ENCODE peak calls at places on chromosomes 11 and 22, in ten cellular contexts. S is vagina; C is adipocyte; Q is bronchial epithelial cell; V is PC-9; W is left lung; M is effector memory CD4-positive, alpha-beta T cell; R is SK-N-SH; N is upper lobe of right lung; U is hepatocyte. Y is an unnamed sample.

GRCh38 chr11:100851129-100851528 is 164.0 kb downstream of the ARHGAP42 start:
- DNase-seq in S (no peak), C (peak; percentile 45), Q (peak; percentile 83), V (peak; percentile 84), W (no peak), M (no peak), R (no peak), N (no peak), U (no peak), Y (no peak)

GRCh38 chr11:2169626-2170570 is 1.7 kb downstream of the TH start:
- DNase-seq in S (no peak), C (no peak), Q (no peak), V (no peak), W (no peak), M (no peak), R (peak; percentile 66), N (no peak), U (no peak), Y (no peak)

GRCh38 chr11:75161506-75161905 is 10.6 kb downstream of the SLCO2B1 start:
- DNase-seq in S (no peak), C (no peak), Q (no peak), V (no peak), W (no peak), M (no peak), R (no peak), N (no peak), U (no peak), Y (no peak)

GRCh38 chr22:35754761-35755160 is 37.1 kb downstream of the APOL5 start:
- DNase-seq in S (no peak), C (no peak), Q (peak; percentile 38), V (no peak), W (no peak), M (no peak), R (no peak), N (no peak), U (no peak), Y (no peak)

GRCh38 chr11:68461284-68461861 is 821 bp downstream of the PPP6R3 start:
- DNase-seq in S (no peak), C (no peak), Q (peak; percentile 18), V (peak; percentile 37), W (no peak), M (no peak), R (peak; percentile 62), N (peak; percentile 10), U (no peak), Y (peak; percentile 75)

GRCh38 chr22:42385691-42386090 is 46.5 kb downstream of the NFAM1 start:
- DNase-seq in S (no peak), C (no peak), Q (no peak), V (no peak), W (peak; percentile 40), M (no peak), R (no peak), N (no peak), U (no peak), Y (no peak)

GRCh38 chr22:43077121-43077877 is 11.9 kb downstream of the TTLL1 start:
- DNase-seq in S (no peak), C (no peak), Q (no peak), V (no peak), W (no peak), M (no peak), R (no peak), N (no peak), U (no peak), Y (no peak)

GRCh38 chr22:19877626-19878339 is 23.1 kb upstream of the GNB1L start:
- DNase-seq in S (no peak), C (peak; percentile 90), Q (no peak), V (no peak), W (peak; percentile 61), M (no peak), R (no peak), N (peak; percentile 58), U (no peak), Y (no peak)

GRCh38 chr11:133956650-133957633 is at the start of gene IGSF9B:
- DNase-seq in S (peak; percentile 92), C (peak; percentile 75), Q (peak; percentile 56), V (no peak), W (peak; percentile 90), M (peak; percentile 72), R (peak; percentile 98), N (peak; percentile 93), U (peak; percentile 90), Y (peak; percentile 83)

GRCh38 chr11:133955945-133956421 is 785 bp downstream of the IGSF9B start:
- DNase-seq in S (no peak), C (no peak), Q (no peak), V (no peak), W (peak; percentile 74), M (no peak), R (peak; percentile 71), N (no peak), U (no peak), Y (peak; percentile 20)

GRCh38 chr11:133953571-133953970 is 3.2 kb downstream of the IGSF9B start:
- DNase-seq in S (no peak), C (no peak), Q (no peak), V (no peak), W (peak; percentile 16), M (no peak), R (no peak), N (no peak), U (no peak), Y (no peak)

GRCh38 chr11:133953999-133954398 is 2.8 kb downstream of the IGSF9B start:
- DNase-seq in S (no peak), C (no peak), Q (no peak), V (no peak), W (peak; percentile 34), M (no peak), R (no peak), N (no peak), U (no peak), Y (no peak)

GRCh38 chr11:133955091-133955846 is 1.5 kb downstream of the IGSF9B start:
- DNase-seq in S (no peak), C (peak; percentile 25), Q (no peak), V (no peak), W (peak; percentile 74), M (no peak), R (peak; percentile 81), N (no peak), U (no peak), Y (no peak)
- H3K27me3 ChIP-seq in S (no peaks in the 10 kb centered on the region), C (peaks cover 61% of the 10 kb centered on the region), Q (peaks cover 15% of the 10 kb centered on the region), V (peaks cover 63% of the 10 kb centered on the region), W (peaks cover 21% of the 10 kb centered on the region), M (no peaks in the 10 kb centered on the region), R (peaks cover 17% of the 10 kb centered on the region), N (peaks cover 53% of the 10 kb centered on the region), U (peaks cover 87% of the 10 kb centered on the region), Y (peaks cover 4% of the 10 kb centered on the region)

GRCh38 chr22:23359583-23360123 is 179.3 kb downstream of the BCR start:
- DNase-seq in S (no peak), C (no peak), Q (no peak), V (no peak), W (no peak), M (no peak), R (no peak), N (no peak), U (no peak), Y (no peak)

GRCh38 chr22:23356094-23356493 is 175.8 kb downstream of the BCR start:
- DNase-seq in S (no peak), C (no peak), Q (no peak), V (no peak), W (no peak), M (no peak), R (no peak), N (no peak), U (no peak), Y (no peak)

GRCh38 chr22:23353004-23353403 is 172.7 kb downstream of the BCR start:
- DNase-seq in S (no peak), C (no peak), Q (no peak), V (no peak), W (no peak), M (no peak), R (no peak), N (no peak), U (no peak), Y (no peak)

GRCh38 chr22:23357028-23357427 is 176.7 kb downstream of the BCR start:
- DNase-seq in S (no peak), C (no peak), Q (no peak), V (no peak), W (no peak), M (no peak), R (no peak), N (no peak), U (no peak), Y (no peak)

GRCh38 chr22:23353696-23354095 is 173.4 kb downstream of the BCR start:
- DNase-seq in S (no peak), C (no peak), Q (no peak), V (no peak), W (no peak), M (no peak), R (no peak), N (no peak), U (no peak), Y (no peak)
- H3K27me3 ChIP-seq in S (no peaks in the 10 kb centered on the region), C (peaks cover 20% of the 10 kb centered on the region), Q (no peaks in the 10 kb centered on the region), V (peaks cover 93% of the 10 kb centered on the region), W (no peaks in the 10 kb centered on the region), M (no peaks in the 10 kb centered on the region), R (peaks cover 24% of the 10 kb centered on the region), N (peaks cover 12% of the 10 kb centered on the region), U (no peaks in the 10 kb centered on the region), Y (no peaks in the 10 kb centered on the region)

GRCh38 chr11:17528181-17528691 is 16.0 kb downstream of the USH1C start:
- DNase-seq in S (no peak), C (peak; percentile 64), Q (peak; percentile 23), V (no peak), W (peak; percentile 75), M (no peak), R (peak; percentile 88), N (no peak), U (peak; percentile 78), Y (no peak)

GRCh38 chr11:17526326-17526725 is 17.9 kb downstream of the USH1C start:
- DNase-seq in S (no peak), C (no peak), Q (no peak), V (no peak), W (peak; percentile 59), M (no peak), R (no peak), N (no peak), U (no peak), Y (no peak)

GRCh38 chr11:17528906-17529813 is 15.1 kb downstream of the USH1C start:
- DNase-seq in S (no peak), C (no peak), Q (no peak), V (no peak), W (no peak), M (no peak), R (no peak), N (no peak), U (no peak), Y (no peak)

GRCh38 chr11:17525570-17525969 is 18.6 kb downstream of the USH1C start:
- DNase-seq in S (no peak), C (no peak), Q (no peak), V (no peak), W (no peak), M (no peak), R (no peak), N (no peak), U (no peak), Y (no peak)

GRCh38 chr11:17526931-17527660 is 17.1 kb downstream of the USH1C start:
- DNase-seq in S (no peak), C (no peak), Q (no peak), V (no peak), W (no peak), M (no peak), R (no peak), N (no peak), U (no peak), Y (no peak)
- H3K27me3 ChIP-seq in S (no peaks in the 10 kb centered on the region), C (peaks cover 48% of the 10 kb centered on the region), Q (no peaks in the 10 kb centered on the region), V (peaks cover 81% of the 10 kb centered on the region), W (no peaks in the 10 kb centered on the region), M (no peaks in the 10 kb centered on the region), R (peaks cover 4% of the 10 kb centered on the region), N (no peaks in the 10 kb centered on the region), U (no peaks in the 10 kb centered on the region), Y (no peaks in the 10 kb centered on the region)

GRCh38 chr11:122322369-122322768 is 206.4 kb upstream of the BLID start:
- DNase-seq in S (no peak), C (peak; percentile 83), Q (no peak), V (no peak), W (no peak), M (no peak), R (no peak), N (no peak), U (no peak), Y (no peak)

GRCh38 chr11:122323754-122324421 is 207.9 kb upstream of the BLID start:
- DNase-seq in S (no peak), C (no peak), Q (no peak), V (no peak), W (no peak), M (no peak), R (no peak), N (no peak), U (no peak), Y (no peak)

GRCh38 chr11:122319842-122320555 is 204.0 kb upstream of the BLID start:
- DNase-seq in S (no peak), C (no peak), Q (no peak), V (no peak), W (no peak), M (no peak), R (no peak), N (no peak), U (no peak), Y (no peak)

GRCh38 chr11:122317337-122317736 is 201.3 kb upstream of the BLID start:
- DNase-seq in S (no peak), C (peak; percentile 66), Q (no peak), V (no peak), W (no peak), M (no peak), R (no peak), N (no peak), U (peak; percentile 30), Y (no peak)

DNA sequence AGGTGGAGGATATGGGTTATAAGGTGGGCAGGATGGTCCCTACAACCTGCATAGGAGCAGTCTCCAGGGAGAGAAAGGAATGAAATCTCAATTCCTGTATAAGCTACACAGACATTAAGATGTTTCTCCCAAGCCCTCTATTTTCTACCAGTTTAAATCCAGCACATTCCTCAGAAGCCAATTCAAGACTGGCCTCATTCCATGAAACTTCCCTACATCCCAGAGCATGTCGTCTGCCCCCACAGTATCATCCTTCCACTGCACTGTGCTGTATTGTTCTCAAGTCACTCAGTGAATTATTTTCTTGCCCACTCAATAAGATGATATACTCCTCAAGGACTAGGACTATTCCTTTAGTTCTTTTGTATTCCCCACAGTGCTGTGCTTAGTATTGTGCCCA is 203.0 kb upstream of the BLID start:
- DNase-seq in S (no peak), C (no peak), Q (no peak), V (no peak), W (no peak), M (no peak), R (no peak), N (no peak), U (no peak), Y (no peak)
- H3K27me3 ChIP-seq in S (no peaks in the 10 kb centered on the region), C (no peaks in the 10 kb centered on the region), Q (no peaks in the 10 kb centered on the region), V (no peaks in the 10 kb centered on the region), W (no peaks in the 10 kb centered on the region), M (no peaks in the 10 kb centered on the region), R (no peaks in the 10 kb centered on the region), N (no peaks in the 10 kb centered on the region), U (no peaks in the 10 kb centered on the region), Y (no peaks in the 10 kb centered on the region)

Y was measured in Caco-2.